ENCODE peak calls at places on chromosomes 1 and 21, in six cellular contexts. X is sigmoid colon, Z is B cell, T is heart right ventricle, B is WTC11, M is hepatocyte. D is an unnamed sample.
A peak's percentile ranks its signal among the peaks of the same experiment; 100 is the strongest.

GRCh38 chr1:152047954-152048640 is 11.3 kb upstream of the S100A11 start:
- DNase-seq in X (peak; percentile 96), Z (peak; percentile 71), T (peak; percentile 91), B (peak; percentile 79), M (peak; percentile 93), D (peak; percentile 87)

GRCh38 chr21:41153443-41153842 is 14.5 kb upstream of the BACE2 start:
- DNase-seq in X (no peak), Z (no peak), T (no peak), B (no peak), M (no peak), D (no peak)

GRCh38 chr1:61220531-61220930 is 138.2 kb downstream of the NFIA start:
- DNase-seq in X (no peak), Z (no peak), T (no peak), B (no peak), M (no peak), D (no peak)

GRCh38 chr1:201085902-201086735 is 26.1 kb downstream of the CACNA1S start:
- DNase-seq in X (no peak), Z (peak; percentile 39), T (peak; percentile 17), B (peak; percentile 76), M (peak; percentile 70), D (peak; percentile 77)

GRCh38 chr1:30679976-30680305 is 43.4 kb downstream of the MATN1 start:
- DNase-seq in X (peak; percentile 42), Z (no peak), T (no peak), B (no peak), M (no peak), D (no peak)

GRCh38 chr21:45532826-45533730 is 9.2 kb downstream of the SLC19A1 start:
- DNase-seq in X (peak; percentile 59), Z (peak; percentile 44), T (no peak), B (peak; percentile 8), M (no peak), D (no peak)

GRCh38 chr1:100387209-100387608 is 34.9 kb downstream of the CDC14A start:
- DNase-seq in X (no peak), Z (no peak), T (peak; percentile 17), B (no peak), M (no peak), D (no peak)

GRCh38 chr21:45401054-45401518 is 3.9 kb upstream of the COL18A1 start:
- DNase-seq in X (no peak), Z (no peak), T (no peak), B (no peak), M (no peak), D (no peak)

GRCh38 chr1:117500584-117500983 is 105.3 kb upstream of the TENT5C start:
- DNase-seq in X (no peak), Z (no peak), T (no peak), B (no peak), M (no peak), D (no peak)

GRCh38 chr1:183454377-183454776 is 17.9 kb upstream of the SMG7 start:
- DNase-seq in X (no peak), Z (no peak), T (no peak), B (no peak), M (no peak), D (no peak)

GRCh38 chr1:178172939-178173338 is 79.0 kb downstream of the RASAL2 start:
- DNase-seq in X (no peak), Z (no peak), T (no peak), B (no peak), M (no peak), D (no peak)

GRCh38 chr1:41493626-41494350 is 9.3 kb upstream of the EDN2 start:
- DNase-seq in X (no peak), Z (no peak), T (no peak), B (no peak), M (no peak), D (no peak)

GRCh38 chr1:97071163-97071562 is 349.6 kb downstream of the PTBP2 start:
- DNase-seq in X (no peak), Z (no peak), T (no peak), B (no peak), M (no peak), D (no peak)

GRCh38 chr1:37477946-37478345 is 3.6 kb downstream of the ZC3H12A start:
- DNase-seq in X (no peak), Z (no peak), T (no peak), B (no peak), M (peak; percentile 22), D (no peak)

GRCh38 chr1:199778324-199778955 is 249.1 kb upstream of the NR5A2 start:
- DNase-seq in X (no peak), Z (no peak), T (no peak), B (no peak), M (peak; percentile 61), D (no peak)

GRCh38 chr1:114033219-114033706 is 54.0 kb downstream of the OLFML3 start:
- DNase-seq in X (no peak), Z (no peak), T (no peak), B (peak; percentile 56), M (peak; percentile 55), D (peak; percentile 24)
- TF ChIP-seq CTCF in X (peak; percentile 27), Z (peak; percentile 31), T (peak; percentile 32), B (peak; percentile 58), M (peak; percentile 45), D (peak; percentile 33)

DNA sequence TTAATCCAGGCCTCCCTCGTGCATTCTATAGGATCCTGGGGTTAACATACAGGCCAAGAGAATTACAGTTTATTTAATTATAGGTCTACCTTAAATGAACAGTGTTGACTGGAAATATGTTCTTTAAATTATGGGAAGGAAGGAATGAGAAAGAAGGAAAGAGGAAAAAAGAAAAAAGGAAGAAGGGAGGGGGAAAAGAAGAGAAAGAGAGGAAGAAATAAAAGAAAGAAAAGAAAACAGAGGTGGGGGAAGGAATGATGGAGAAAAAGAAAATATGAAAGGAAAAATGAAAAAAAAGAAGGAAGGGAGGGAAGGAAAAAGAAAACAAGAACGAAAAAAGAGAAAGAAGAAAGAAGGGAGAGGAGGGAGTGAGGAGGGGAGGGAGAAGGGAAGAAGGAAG is 38.5 kb downstream of the WNT9A start:
- DNase-seq in X (no peak), Z (no peak), T (no peak), B (no peak), M (no peak), D (no peak)
- TF ChIP-seq CTCF in X (no peak), Z (no peak), T (no peak), B (no peak), M (no peak), D (no peak)

GRCh38 chr1:214123061-214123784 is 135.4 kb downstream of the PROX1 start:
- DNase-seq in X (no peak), Z (no peak), T (peak; percentile 42), B (peak; percentile 71), M (peak; percentile 87), D (peak; percentile 62)
- TF ChIP-seq CTCF in X (peak; percentile 62), Z (no peak), T (peak; percentile 62), B (peak; percentile 16), M (peak; percentile 87), D (peak; percentile 22)

DNA sequence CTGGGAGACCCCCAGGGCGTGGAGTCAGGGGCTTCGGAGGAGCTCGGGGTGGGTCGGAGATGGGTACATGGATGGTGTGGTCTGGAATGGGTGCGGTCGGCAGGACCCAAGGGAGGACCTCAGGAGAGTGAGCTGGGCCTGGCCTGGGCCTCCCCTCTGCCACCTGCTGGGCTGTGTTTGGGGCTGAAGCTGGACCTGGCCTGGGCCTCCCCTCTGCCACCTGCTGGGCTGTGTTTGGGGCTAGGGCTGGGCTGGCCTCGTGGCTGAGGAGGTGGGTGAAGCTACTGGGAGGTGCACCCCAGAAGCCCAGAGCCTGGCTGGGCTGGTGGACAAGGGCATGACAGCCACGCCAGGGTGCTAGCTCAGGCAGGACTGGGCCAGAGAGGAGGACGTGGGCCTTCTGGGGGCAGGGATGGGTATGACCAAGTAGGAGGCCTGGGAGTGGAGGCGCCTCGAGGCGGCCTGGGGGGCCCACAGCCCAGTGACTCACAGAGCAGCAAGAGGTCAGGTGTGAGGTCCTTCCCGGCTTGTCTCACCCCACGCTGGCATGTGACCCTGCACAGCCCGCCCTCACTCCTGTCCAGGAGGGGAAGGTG is 14.5 kb downstream of the SAMD11 start:
- DNase-seq in X (no peak), Z (no peak), T (no peak), B (no peak), M (peak; percentile 60), D (no peak)
- TF ChIP-seq CTCF in X (peak; percentile 15), Z (no peak), T (peak; percentile 45), B (no peak), M (peak; percentile 49), D (peak; percentile 50)

GRCh38 chr1:15605398-15606080 is 11.7 kb upstream of the DDI2 start:
- DNase-seq in X (no peak), Z (no peak), T (no peak), B (no peak), M (no peak), D (no peak)

GRCh38 chr1:15609631-15610030 is 7.6 kb upstream of the DDI2 start:
- DNase-seq in X (no peak), Z (no peak), T (no peak), B (no peak), M (no peak), D (no peak)

DNA sequence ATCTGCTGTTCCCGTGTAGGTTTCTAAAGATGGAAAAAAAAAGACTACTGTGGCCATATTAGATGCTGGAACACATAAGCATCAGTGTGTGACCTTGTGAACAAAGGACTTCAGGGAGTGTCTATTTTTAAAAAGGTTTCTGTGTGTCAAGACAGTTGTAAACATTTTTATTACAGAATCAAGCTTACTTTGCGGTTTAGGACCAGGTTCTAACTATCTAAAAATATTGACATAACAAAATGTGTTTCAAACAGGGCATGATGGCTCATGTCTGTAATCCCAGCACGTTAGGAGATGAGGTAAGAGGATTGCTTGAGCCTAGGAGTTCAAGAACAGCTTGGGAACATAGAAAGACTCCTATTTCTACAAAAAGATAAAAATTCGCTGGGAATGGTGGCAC is 7.1 kb upstream of the DDI2 start:
- DNase-seq in X (no peak), Z (no peak), T (no peak), B (no peak), M (no peak), D (no peak)
- TF ChIP-seq CTCF in X (no peak), Z (no peak), T (no peak), B (no peak), M (no peak), D (no peak)

GRCh38 chr1:206860165-206860564 is 5.3 kb upstream of the IL20 start:
- DNase-seq in X (no peak), Z (no peak), T (no peak), B (no peak), M (no peak), D (no peak)

GRCh38 chr1:206859082-206859491 is 6.3 kb upstream of the IL20 start:
- DNase-seq in X (no peak), Z (no peak), T (no peak), B (no peak), M (no peak), D (no peak)

GRCh38 chr1:206855863-206856262 is 9.6 kb upstream of the IL20 start:
- DNase-seq in X (no peak), Z (no peak), T (no peak), B (no peak), M (no peak), D (no peak)

GRCh38 chr1:206854401-206855129 is 10.9 kb upstream of the IL20 start:
- DNase-seq in X (no peak), Z (no peak), T (no peak), B (no peak), M (no peak), D (no peak)

GRCh38 chr1:206856674-206857464 is 8.6 kb upstream of the IL20 start:
- DNase-seq in X (no peak), Z (peak; percentile 11), T (no peak), B (no peak), M (no peak), D (peak; percentile 19)
- TF ChIP-seq CTCF in X (no peak), Z (peak; percentile 61), T (no peak), B (no peak), M (peak; percentile 13), D (no peak)